ENCODE peak calls at places on chromosomes 16 and 17, in five cellular contexts. U is amniotic stem cell; J is thoracic aorta; I is 8988T; H is activated CD4-positive, alpha-beta memory T cell treated with anti-CD3 and anti-CD28 coated beads, Interleukin-2, amount 10 ng/mL, durations not matched to agents 7 days and 5 days. Z is an unnamed sample.

GRCh38 chr16:51057969-51058337 is 93.1 kb downstream of the SALL1 start:
- DNase-seq in U (no peak), J (no peak), I (no peak), H (no peak), Z (no peak)

GRCh38 chr17:75680431-75680830 is 13.3 kb downstream of the SAP30BP start:
- DNase-seq in U (no peak), J (no peak), I (no peak), H (no peak), Z (no peak)

GRCh38 chr17:8939496-8940334 is 25.8 kb downstream of the PIK3R5 start:
- DNase-seq in U (no peak), J (no peak), I (no peak), H (no peak), Z (no peak)

GRCh38 chr16:53456625-53457024 is 22.4 kb downstream of the RBL2 start:
- DNase-seq in U (no peak), J (no peak), I (no peak), H (peak; percentile 47), Z (no peak)

GRCh38 chr16:69917739-69918138 is 33.4 kb upstream of the CLEC18A start:
- DNase-seq in U (peak; percentile 92), J (no peak), I (peak; percentile 72), H (no peak), Z (peak; percentile 91)

GRCh38 chr17:4004517-4005295 is 40.5 kb upstream of the ATP2A3 start:
- DNase-seq in U (no peak), J (no peak), I (peak; percentile 83), H (peak; percentile 66), Z (no peak)

GRCh38 chr17:63399316-63399715 is 46.8 kb downstream of the CYB561 start:
- DNase-seq in U (no peak), J (no peak), I (no peak), H (no peak), Z (no peak)

GRCh38 chr16:87850009-87851006 is 19.0 kb downstream of the SLC7A5 start:
- DNase-seq in U (no peak), J (no peak), I (peak; percentile 98), H (peak; percentile 82), Z (no peak)

GRCh38 chr17:74140282-74140681 is 63.2 kb upstream of the RPL38 start:
- DNase-seq in U (no peak), J (no peak), I (no peak), H (no peak), Z (no peak)

GRCh38 chr16:7037491-7037890 is 295.2 kb upstream of the RBFOX1 start:
- DNase-seq in U (no peak), J (no peak), I (no peak), H (no peak), Z (no peak)

GRCh38 chr17:559699-560378 is 154.8 kb downstream of the VPS53 start:
- DNase-seq in U (no peak), J (peak; percentile 22), I (no peak), H (no peak), Z (peak; percentile 74)

GRCh38 chr17:6079960-6080359 is 9.8 kb downstream of the WSCD1 start:
- DNase-seq in U (no peak), J (no peak), I (no peak), H (no peak), Z (no peak)

GRCh38 chr17:76038050-76038449 is 10.9 kb upstream of the EVPL start:
- DNase-seq in U (no peak), J (no peak), I (no peak), H (no peak), Z (no peak)

Z was measured in AG04449.